ENCODE peak calls at places on chromosomes 5 and 9, in nine cellular contexts. One of them, this sample, is unnamed.

GRCh38 chr5:78896128-78896527 is 89.0 kb downstream of the ARSB start:
- DNase-seq in right cardiac atrium: no peak
- DNase-seq in activated gamma-delta T cell treated with anti-CD3 and anti-CD28 coated beads, Interleukin-2, amount 50 U/mL, for 16 hours: no peak
- DNase-seq in SHP77: no peak
- DNase-seq in naive thymus-derived CD4-positive, alpha-beta T cell: no peak
- DNase-seq in AG04450: peak; percentile 67
- DNase-seq in uterus: no peak
- DNase-seq in NCI-H1417: no peak
- DNase-seq in H7: no peak
- DNase-seq in this sample: no peak

GRCh38 chr5:1445895-1446601 is 808 bp upstream of the SLC6A3 start:
- DNase-seq in right cardiac atrium: no peak
- DNase-seq in activated gamma-delta T cell treated with anti-CD3 and anti-CD28 coated beads, Interleukin-2, amount 50 U/mL, for 16 hours: no peak
- DNase-seq in SHP77: no peak
- DNase-seq in naive thymus-derived CD4-positive, alpha-beta T cell: no peak
- DNase-seq in AG04450: no peak
- DNase-seq in uterus: no peak
- DNase-seq in NCI-H1417: no peak
- DNase-seq in H7: peak; percentile 82
- DNase-seq in this sample: peak; percentile 32

GRCh38 chr5:27472000-27472763 is 433.8 kb upstream of the CDH9 start:
- DNase-seq in right cardiac atrium: no peak
- DNase-seq in activated gamma-delta T cell treated with anti-CD3 and anti-CD28 coated beads, Interleukin-2, amount 50 U/mL, for 16 hours: no peak
- DNase-seq in SHP77: peak; percentile 14
- DNase-seq in naive thymus-derived CD4-positive, alpha-beta T cell: no peak
- DNase-seq in AG04450: no peak
- DNase-seq in uterus: no peak
- DNase-seq in NCI-H1417: peak; percentile 48
- DNase-seq in H7: peak; percentile 27
- DNase-seq in this sample: peak; percentile 97

GRCh38 chr5:150904479-150905311 is at the start of gene ZNF300:
- DNase-seq in right cardiac atrium: peak; percentile 91
- DNase-seq in activated gamma-delta T cell treated with anti-CD3 and anti-CD28 coated beads, Interleukin-2, amount 50 U/mL, for 16 hours: peak; percentile 43
- DNase-seq in SHP77: no peak
- DNase-seq in naive thymus-derived CD4-positive, alpha-beta T cell: peak; percentile 38
- DNase-seq in AG04450: peak; percentile 88
- DNase-seq in uterus: peak; percentile 83
- DNase-seq in NCI-H1417: peak; percentile 95
- DNase-seq in H7: peak; percentile 77
- DNase-seq in this sample: peak; percentile 97

GRCh38 chr9:83537331-83538171 is 650 bp downstream of the FRMD3 start:
- DNase-seq in right cardiac atrium: no peak
- DNase-seq in activated gamma-delta T cell treated with anti-CD3 and anti-CD28 coated beads, Interleukin-2, amount 50 U/mL, for 16 hours: no peak
- DNase-seq in SHP77: no peak
- DNase-seq in naive thymus-derived CD4-positive, alpha-beta T cell: no peak
- DNase-seq in AG04450: no peak
- DNase-seq in uterus: no peak
- DNase-seq in NCI-H1417: no peak
- DNase-seq in H7: peak; percentile 59
- DNase-seq in this sample: peak; percentile 23

GRCh38 chr5:132459983-132460834 is 30.4 kb downstream of the IRF1 start:
- DNase-seq in right cardiac atrium: no peak
- DNase-seq in activated gamma-delta T cell treated with anti-CD3 and anti-CD28 coated beads, Interleukin-2, amount 50 U/mL, for 16 hours: no peak
- DNase-seq in SHP77: peak; percentile 88
- DNase-seq in naive thymus-derived CD4-positive, alpha-beta T cell: no peak
- DNase-seq in AG04450: no peak
- DNase-seq in uterus: no peak
- DNase-seq in NCI-H1417: no peak
- DNase-seq in H7: peak; percentile 62
- DNase-seq in this sample: peak; percentile 39

GRCh38 chr9:131018621-131019020 is 9.6 kb downstream of the LAMC3 start:
- DNase-seq in right cardiac atrium: no peak
- DNase-seq in activated gamma-delta T cell treated with anti-CD3 and anti-CD28 coated beads, Interleukin-2, amount 50 U/mL, for 16 hours: no peak
- DNase-seq in SHP77: no peak
- DNase-seq in naive thymus-derived CD4-positive, alpha-beta T cell: no peak
- DNase-seq in AG04450: no peak
- DNase-seq in uterus: no peak
- DNase-seq in NCI-H1417: no peak
- DNase-seq in H7: peak; percentile 83
- DNase-seq in this sample: peak; percentile 29

GRCh38 chr5:122493091-122493775 is 181.2 kb downstream of the SNCAIP start:
- DNase-seq in right cardiac atrium: peak; percentile 71
- DNase-seq in activated gamma-delta T cell treated with anti-CD3 and anti-CD28 coated beads, Interleukin-2, amount 50 U/mL, for 16 hours: no peak
- DNase-seq in SHP77: peak; percentile 51
- DNase-seq in naive thymus-derived CD4-positive, alpha-beta T cell: no peak
- DNase-seq in AG04450: no peak
- DNase-seq in uterus: no peak
- DNase-seq in NCI-H1417: peak; percentile 77
- DNase-seq in H7: no peak
- DNase-seq in this sample: peak; percentile 79

GRCh38 chr5:126939887-126940286 is 90.5 kb downstream of the MARCHF3 start:
- DNase-seq in right cardiac atrium: no peak
- DNase-seq in activated gamma-delta T cell treated with anti-CD3 and anti-CD28 coated beads, Interleukin-2, amount 50 U/mL, for 16 hours: no peak
- DNase-seq in SHP77: no peak
- DNase-seq in naive thymus-derived CD4-positive, alpha-beta T cell: no peak
- DNase-seq in AG04450: no peak
- DNase-seq in uterus: no peak
- DNase-seq in NCI-H1417: no peak
- DNase-seq in H7: no peak
- DNase-seq in this sample: no peak

GRCh38 chr5:52743970-52744369 is 43.7 kb upstream of the ITGA1 start:
- DNase-seq in right cardiac atrium: no peak
- DNase-seq in activated gamma-delta T cell treated with anti-CD3 and anti-CD28 coated beads, Interleukin-2, amount 50 U/mL, for 16 hours: peak; percentile 28
- DNase-seq in SHP77: no peak
- DNase-seq in naive thymus-derived CD4-positive, alpha-beta T cell: peak; percentile 24
- DNase-seq in AG04450: no peak
- DNase-seq in uterus: no peak
- DNase-seq in NCI-H1417: no peak
- DNase-seq in H7: no peak
- DNase-seq in this sample: no peak

GRCh38 chr9:77816641-77817341 is 168.7 kb upstream of the GNA14 start:
- DNase-seq in right cardiac atrium: no peak
- DNase-seq in activated gamma-delta T cell treated with anti-CD3 and anti-CD28 coated beads, Interleukin-2, amount 50 U/mL, for 16 hours: no peak
- DNase-seq in SHP77: no peak
- DNase-seq in naive thymus-derived CD4-positive, alpha-beta T cell: no peak
- DNase-seq in AG04450: no peak
- DNase-seq in uterus: no peak
- DNase-seq in NCI-H1417: no peak
- DNase-seq in H7: no peak
- DNase-seq in this sample: no peak

GRCh38 chr5:39200081-39200480 is 19.3 kb downstream of the FYB1 start:
- DNase-seq in right cardiac atrium: no peak
- DNase-seq in activated gamma-delta T cell treated with anti-CD3 and anti-CD28 coated beads, Interleukin-2, amount 50 U/mL, for 16 hours: peak; percentile 20
- DNase-seq in SHP77: no peak
- DNase-seq in naive thymus-derived CD4-positive, alpha-beta T cell: peak; percentile 20
- DNase-seq in AG04450: no peak
- DNase-seq in uterus: no peak
- DNase-seq in NCI-H1417: no peak
- DNase-seq in H7: no peak
- DNase-seq in this sample: no peak

GRCh38 chr9:35757527-35758275 is 3.6 kb upstream of the MSMP start:
- DNase-seq in right cardiac atrium: no peak
- DNase-seq in activated gamma-delta T cell treated with anti-CD3 and anti-CD28 coated beads, Interleukin-2, amount 50 U/mL, for 16 hours: no peak
- DNase-seq in SHP77: peak; percentile 40
- DNase-seq in naive thymus-derived CD4-positive, alpha-beta T cell: no peak
- DNase-seq in AG04450: no peak
- DNase-seq in uterus: no peak
- DNase-seq in NCI-H1417: no peak
- DNase-seq in H7: no peak
- DNase-seq in this sample: no peak